ENCODE peak calls at places on chromosomes 1 and 21, in ten cellular contexts. One of them, this sample, is unnamed.

GRCh38 chr21:37257967-37258877 is 8.9 kb downstream of the VPS26C start:
- DNase-seq in transverse colon: peak; percentile 58
- DNase-seq in activated T-helper 1 cell treated with anti-CD3 and anti-CD28 coated beads, Interleukin-2, amount 50 U/mL, for 16 hours: peak; percentile 42
- DNase-seq in upper lobe of right lung: peak; percentile 87
- DNase-seq in NCI-H1417: peak; percentile 92
- DNase-seq in 8988T: no peak
- DNase-seq in AG10803: peak; percentile 34
- DNase-seq in AML-193: peak; percentile 90
- DNase-seq in HuH-7.5: no peak
- DNase-seq in EL: peak; percentile 74
- DNase-seq in this sample: peak; percentile 85

GRCh38 chr1:36182734-36183133 is 26.8 kb downstream of the MAP7D1 start:
- DNase-seq in transverse colon: no peak
- DNase-seq in activated T-helper 1 cell treated with anti-CD3 and anti-CD28 coated beads, Interleukin-2, amount 50 U/mL, for 16 hours: no peak
- DNase-seq in upper lobe of right lung: no peak
- DNase-seq in NCI-H1417: no peak
- DNase-seq in 8988T: no peak
- DNase-seq in AG10803: no peak
- DNase-seq in AML-193: no peak
- DNase-seq in HuH-7.5: no peak
- DNase-seq in EL: no peak
- DNase-seq in this sample: no peak

GRCh38 chr1:65174585-65174984 is 26.6 kb downstream of the AK4 start:
- DNase-seq in transverse colon: peak; percentile 35
- DNase-seq in activated T-helper 1 cell treated with anti-CD3 and anti-CD28 coated beads, Interleukin-2, amount 50 U/mL, for 16 hours: no peak
- DNase-seq in upper lobe of right lung: no peak
- DNase-seq in NCI-H1417: no peak
- DNase-seq in 8988T: no peak
- DNase-seq in AG10803: peak; percentile 97
- DNase-seq in AML-193: peak; percentile 98
- DNase-seq in HuH-7.5: no peak
- DNase-seq in EL: peak; percentile 97
- DNase-seq in this sample: no peak

GRCh38 chr1:240244968-240245628 is 153.4 kb downstream of the FMN2 start:
- DNase-seq in transverse colon: no peak
- DNase-seq in activated T-helper 1 cell treated with anti-CD3 and anti-CD28 coated beads, Interleukin-2, amount 50 U/mL, for 16 hours: no peak
- DNase-seq in upper lobe of right lung: no peak
- DNase-seq in NCI-H1417: no peak
- DNase-seq in 8988T: no peak
- DNase-seq in AG10803: peak; percentile 94
- DNase-seq in AML-193: no peak
- DNase-seq in HuH-7.5: no peak
- DNase-seq in EL: peak; percentile 91
- DNase-seq in this sample: no peak

GRCh38 chr1:38018864-38019343 is 6.4 kb downstream of the UTP11 start:
- DNase-seq in transverse colon: no peak
- DNase-seq in activated T-helper 1 cell treated with anti-CD3 and anti-CD28 coated beads, Interleukin-2, amount 50 U/mL, for 16 hours: no peak
- DNase-seq in upper lobe of right lung: no peak
- DNase-seq in NCI-H1417: no peak
- DNase-seq in 8988T: no peak
- DNase-seq in AG10803: peak; percentile 53
- DNase-seq in AML-193: peak; percentile 63
- DNase-seq in HuH-7.5: no peak
- DNase-seq in EL: peak; percentile 36
- DNase-seq in this sample: peak; percentile 73

GRCh38 chr1:240109920-240110685 is 18.4 kb downstream of the FMN2 start:
- DNase-seq in transverse colon: no peak
- DNase-seq in activated T-helper 1 cell treated with anti-CD3 and anti-CD28 coated beads, Interleukin-2, amount 50 U/mL, for 16 hours: no peak
- DNase-seq in upper lobe of right lung: no peak
- DNase-seq in NCI-H1417: no peak
- DNase-seq in 8988T: no peak
- DNase-seq in AG10803: no peak
- DNase-seq in AML-193: no peak
- DNase-seq in HuH-7.5: no peak
- DNase-seq in EL: no peak
- DNase-seq in this sample: no peak

GRCh38 chr1:193104496-193104905 is 713 bp downstream of the GLRX2 start:
- DNase-seq in transverse colon: peak; percentile 56
- DNase-seq in activated T-helper 1 cell treated with anti-CD3 and anti-CD28 coated beads, Interleukin-2, amount 50 U/mL, for 16 hours: no peak
- DNase-seq in upper lobe of right lung: peak; percentile 85
- DNase-seq in NCI-H1417: peak; percentile 69
- DNase-seq in 8988T: peak; percentile 27
- DNase-seq in AG10803: peak; percentile 55
- DNase-seq in AML-193: peak; percentile 19
- DNase-seq in HuH-7.5: no peak
- DNase-seq in EL: peak; percentile 74
- DNase-seq in this sample: peak; percentile 77

GRCh38 chr1:213723187-213723586 is 264.6 kb upstream of the PROX1 start:
- DNase-seq in transverse colon: no peak
- DNase-seq in activated T-helper 1 cell treated with anti-CD3 and anti-CD28 coated beads, Interleukin-2, amount 50 U/mL, for 16 hours: no peak
- DNase-seq in upper lobe of right lung: no peak
- DNase-seq in NCI-H1417: no peak
- DNase-seq in 8988T: no peak
- DNase-seq in AG10803: no peak
- DNase-seq in AML-193: no peak
- DNase-seq in HuH-7.5: no peak
- DNase-seq in EL: no peak
- DNase-seq in this sample: no peak

GRCh38 chr21:33762798-33763572 is 120.7 kb downstream of the ITSN1 start:
- DNase-seq in transverse colon: no peak
- DNase-seq in activated T-helper 1 cell treated with anti-CD3 and anti-CD28 coated beads, Interleukin-2, amount 50 U/mL, for 16 hours: no peak
- DNase-seq in upper lobe of right lung: no peak
- DNase-seq in NCI-H1417: no peak
- DNase-seq in 8988T: no peak
- DNase-seq in AG10803: peak; percentile 45
- DNase-seq in AML-193: no peak
- DNase-seq in HuH-7.5: no peak
- DNase-seq in EL: peak; percentile 60
- DNase-seq in this sample: no peak

GRCh38 chr1:15696956-15697521 is 12.9 kb downstream of the PLEKHM2 start:
- DNase-seq in transverse colon: peak; percentile 44
- DNase-seq in activated T-helper 1 cell treated with anti-CD3 and anti-CD28 coated beads, Interleukin-2, amount 50 U/mL, for 16 hours: no peak
- DNase-seq in upper lobe of right lung: no peak
- DNase-seq in NCI-H1417: no peak
- DNase-seq in 8988T: no peak
- DNase-seq in AG10803: no peak
- DNase-seq in AML-193: peak; percentile 64
- DNase-seq in HuH-7.5: no peak
- DNase-seq in EL: no peak
- DNase-seq in this sample: no peak

GRCh38 chr1:163628034-163628773 is 306.4 kb downstream of the NUF2 start:
- DNase-seq in transverse colon: no peak
- DNase-seq in activated T-helper 1 cell treated with anti-CD3 and anti-CD28 coated beads, Interleukin-2, amount 50 U/mL, for 16 hours: no peak
- DNase-seq in upper lobe of right lung: no peak
- DNase-seq in NCI-H1417: no peak
- DNase-seq in 8988T: no peak
- DNase-seq in AG10803: no peak
- DNase-seq in AML-193: no peak
- DNase-seq in HuH-7.5: no peak
- DNase-seq in EL: no peak
- DNase-seq in this sample: no peak

GRCh38 chr1:115325876-115326275 is 12.2 kb downstream of the NGF start:
- DNase-seq in transverse colon: no peak
- DNase-seq in activated T-helper 1 cell treated with anti-CD3 and anti-CD28 coated beads, Interleukin-2, amount 50 U/mL, for 16 hours: no peak
- DNase-seq in upper lobe of right lung: no peak
- DNase-seq in NCI-H1417: no peak
- DNase-seq in 8988T: no peak
- DNase-seq in AG10803: no peak
- DNase-seq in AML-193: no peak
- DNase-seq in HuH-7.5: no peak
- DNase-seq in EL: peak; percentile 87
- DNase-seq in this sample: no peak

GRCh38 chr1:234188454-234188792 is 184.8 kb upstream of the COA6 start:
- DNase-seq in transverse colon: no peak
- DNase-seq in activated T-helper 1 cell treated with anti-CD3 and anti-CD28 coated beads, Interleukin-2, amount 50 U/mL, for 16 hours: no peak
- DNase-seq in upper lobe of right lung: no peak
- DNase-seq in NCI-H1417: no peak
- DNase-seq in 8988T: no peak
- DNase-seq in AG10803: no peak
- DNase-seq in AML-193: peak; percentile 3
- DNase-seq in HuH-7.5: no peak
- DNase-seq in EL: no peak
- DNase-seq in this sample: no peak

GRCh38 chr1:97797403-97798183 is 123.2 kb downstream of the DPYD start:
- DNase-seq in transverse colon: no peak
- DNase-seq in activated T-helper 1 cell treated with anti-CD3 and anti-CD28 coated beads, Interleukin-2, amount 50 U/mL, for 16 hours: no peak
- DNase-seq in upper lobe of right lung: no peak
- DNase-seq in NCI-H1417: no peak
- DNase-seq in 8988T: no peak
- DNase-seq in AG10803: peak; percentile 25
- DNase-seq in AML-193: no peak
- DNase-seq in HuH-7.5: no peak
- DNase-seq in EL: peak; percentile 5
- DNase-seq in this sample: no peak

GRCh38 chr1:54493608-54494007 is 54.4 kb upstream of the ACOT11 start:
- DNase-seq in transverse colon: no peak
- DNase-seq in activated T-helper 1 cell treated with anti-CD3 and anti-CD28 coated beads, Interleukin-2, amount 50 U/mL, for 16 hours: no peak
- DNase-seq in upper lobe of right lung: no peak
- DNase-seq in NCI-H1417: no peak
- DNase-seq in 8988T: no peak
- DNase-seq in AG10803: no peak
- DNase-seq in AML-193: no peak
- DNase-seq in HuH-7.5: no peak
- DNase-seq in EL: peak; percentile 34
- DNase-seq in this sample: peak; percentile 60

GRCh38 chr1:12556368-12556930 is 61.6 kb downstream of the DHRS3 start:
- DNase-seq in transverse colon: peak; percentile 39
- DNase-seq in activated T-helper 1 cell treated with anti-CD3 and anti-CD28 coated beads, Interleukin-2, amount 50 U/mL, for 16 hours: no peak
- DNase-seq in upper lobe of right lung: peak; percentile 74
- DNase-seq in NCI-H1417: no peak
- DNase-seq in 8988T: no peak
- DNase-seq in AG10803: peak; percentile 98
- DNase-seq in AML-193: no peak
- DNase-seq in HuH-7.5: no peak
- DNase-seq in EL: peak; percentile 76
- DNase-seq in this sample: no peak

GRCh38 chr1:10958614-10959013 is 53.8 kb upstream of the TARDBP start:
- DNase-seq in transverse colon: no peak
- DNase-seq in activated T-helper 1 cell treated with anti-CD3 and anti-CD28 coated beads, Interleukin-2, amount 50 U/mL, for 16 hours: no peak
- DNase-seq in upper lobe of right lung: no peak
- DNase-seq in NCI-H1417: peak; percentile 98
- DNase-seq in 8988T: no peak
- DNase-seq in AG10803: no peak
- DNase-seq in AML-193: no peak
- DNase-seq in HuH-7.5: no peak
- DNase-seq in EL: no peak
- DNase-seq in this sample: no peak

GRCh38 chr1:3729594-3730555 is 22.4 kb upstream of the CCDC27 start:
- DNase-seq in transverse colon: no peak
- DNase-seq in activated T-helper 1 cell treated with anti-CD3 and anti-CD28 coated beads, Interleukin-2, amount 50 U/mL, for 16 hours: no peak
- DNase-seq in upper lobe of right lung: no peak
- DNase-seq in NCI-H1417: no peak
- DNase-seq in 8988T: no peak
- DNase-seq in AG10803: peak; percentile 28
- DNase-seq in AML-193: no peak
- DNase-seq in HuH-7.5: no peak
- DNase-seq in EL: no peak
- DNase-seq in this sample: no peak

GRCh38 chr1:77889671-77890070 is 1.2 kb downstream of the NEXN start:
- DNase-seq in transverse colon: no peak
- DNase-seq in activated T-helper 1 cell treated with anti-CD3 and anti-CD28 coated beads, Interleukin-2, amount 50 U/mL, for 16 hours: no peak
- DNase-seq in upper lobe of right lung: no peak
- DNase-seq in NCI-H1417: no peak
- DNase-seq in 8988T: no peak
- DNase-seq in AG10803: peak; percentile 73
- DNase-seq in AML-193: no peak
- DNase-seq in HuH-7.5: no peak
- DNase-seq in EL: peak; percentile 86
- DNase-seq in this sample: peak; percentile 77

GRCh38 chr1:223137402-223138100 is 5.5 kb downstream of the TLR5 start:
- DNase-seq in transverse colon: peak; percentile 22
- DNase-seq in activated T-helper 1 cell treated with anti-CD3 and anti-CD28 coated beads, Interleukin-2, amount 50 U/mL, for 16 hours: no peak
- DNase-seq in upper lobe of right lung: no peak
- DNase-seq in NCI-H1417: no peak
- DNase-seq in 8988T: no peak
- DNase-seq in AG10803: peak; percentile 87
- DNase-seq in AML-193: peak; percentile 35
- DNase-seq in HuH-7.5: peak; percentile 64
- DNase-seq in EL: peak; percentile 56
- DNase-seq in this sample: no peak

GRCh38 chr1:14970115-14970798 is 183.3 kb upstream of the TMEM51 start:
- DNase-seq in transverse colon: peak; percentile 26
- DNase-seq in activated T-helper 1 cell treated with anti-CD3 and anti-CD28 coated beads, Interleukin-2, amount 50 U/mL, for 16 hours: no peak
- DNase-seq in upper lobe of right lung: no peak
- DNase-seq in NCI-H1417: no peak
- DNase-seq in 8988T: no peak
- DNase-seq in AG10803: peak; percentile 97
- DNase-seq in AML-193: no peak
- DNase-seq in HuH-7.5: no peak
- DNase-seq in EL: peak; percentile 96
- DNase-seq in this sample: peak; percentile 86

GRCh38 chr1:34332996-34333395 is 156.3 kb downstream of the C1orf94 start:
- DNase-seq in transverse colon: no peak
- DNase-seq in activated T-helper 1 cell treated with anti-CD3 and anti-CD28 coated beads, Interleukin-2, amount 50 U/mL, for 16 hours: no peak
- DNase-seq in upper lobe of right lung: no peak
- DNase-seq in NCI-H1417: no peak
- DNase-seq in 8988T: no peak
- DNase-seq in AG10803: no peak
- DNase-seq in AML-193: no peak
- DNase-seq in HuH-7.5: no peak
- DNase-seq in EL: no peak
- DNase-seq in this sample: no peak

GRCh38 chr1:2350486-2350885 is 40.9 kb downstream of the MORN1 start:
- DNase-seq in transverse colon: no peak
- DNase-seq in activated T-helper 1 cell treated with anti-CD3 and anti-CD28 coated beads, Interleukin-2, amount 50 U/mL, for 16 hours: no peak
- DNase-seq in upper lobe of right lung: peak; percentile 40
- DNase-seq in NCI-H1417: no peak
- DNase-seq in 8988T: no peak
- DNase-seq in AG10803: no peak
- DNase-seq in AML-193: no peak
- DNase-seq in HuH-7.5: no peak
- DNase-seq in EL: no peak
- DNase-seq in this sample: no peak

GRCh38 chr1:22846453-22846852 is 126.2 kb downstream of the LACTBL1 start:
- DNase-seq in transverse colon: no peak
- DNase-seq in activated T-helper 1 cell treated with anti-CD3 and anti-CD28 coated beads, Interleukin-2, amount 50 U/mL, for 16 hours: no peak
- DNase-seq in upper lobe of right lung: peak; percentile 87
- DNase-seq in NCI-H1417: no peak
- DNase-seq in 8988T: no peak
- DNase-seq in AG10803: no peak
- DNase-seq in AML-193: no peak
- DNase-seq in HuH-7.5: no peak
- DNase-seq in EL: no peak
- DNase-seq in this sample: no peak

GRCh38 chr1:231357831-231358354 is 19.8 kb downstream of the SPRTN start:
- DNase-seq in transverse colon: peak; percentile 19
- DNase-seq in activated T-helper 1 cell treated with anti-CD3 and anti-CD28 coated beads, Interleukin-2, amount 50 U/mL, for 16 hours: no peak
- DNase-seq in upper lobe of right lung: no peak
- DNase-seq in NCI-H1417: peak; percentile 44
- DNase-seq in 8988T: no peak
- DNase-seq in AG10803: peak; percentile 78
- DNase-seq in AML-193: peak; percentile 78
- DNase-seq in HuH-7.5: peak; percentile 17
- DNase-seq in EL: peak; percentile 66
- DNase-seq in this sample: peak; percentile 90

GRCh38 chr1:8870118-8870517 is 8.4 kb downstream of the ENO1 start:
- DNase-seq in transverse colon: no peak
- DNase-seq in activated T-helper 1 cell treated with anti-CD3 and anti-CD28 coated beads, Interleukin-2, amount 50 U/mL, for 16 hours: no peak
- DNase-seq in upper lobe of right lung: no peak
- DNase-seq in NCI-H1417: no peak
- DNase-seq in 8988T: no peak
- DNase-seq in AG10803: no peak
- DNase-seq in AML-193: no peak
- DNase-seq in HuH-7.5: no peak
- DNase-seq in EL: no peak
- DNase-seq in this sample: no peak

GRCh38 chr1:62247391-62248168 is 52.9 kb downstream of the L1TD1 start:
- DNase-seq in transverse colon: no peak
- DNase-seq in activated T-helper 1 cell treated with anti-CD3 and anti-CD28 coated beads, Interleukin-2, amount 50 U/mL, for 16 hours: no peak
- DNase-seq in upper lobe of right lung: no peak
- DNase-seq in NCI-H1417: peak; percentile 45
- DNase-seq in 8988T: no peak
- DNase-seq in AG10803: no peak
- DNase-seq in AML-193: no peak
- DNase-seq in HuH-7.5: no peak
- DNase-seq in EL: no peak
- DNase-seq in this sample: no peak